ENCODE peak calls at places on chromosomes 7 and 10, in four cellular contexts. N is pancreas, U is NCI-H1092 treated with DMSO at 0.1 percent for 48 hours, K is fibroblast of mammary gland. S is an unnamed sample.

GRCh38 chr7:54615545-54615944 is 73.4 kb downstream of the VSTM2A start:
- DNase-seq in N (no peak), K (no peak), U (no peak), S (no peak)

GRCh38 chr7:31938650-31939049 is 131.6 kb downstream of the PDE1C start:
- DNase-seq in N (no peak), U (no peak), K (peak), S (no peak)

GRCh38 chr7:67588631-67589030 is 592.0 kb downstream of the TYW1 start:
- DNase-seq in N (no peak), K (no peak), U (no peak), S (no peak)

GRCh38 chr7:84022686-84023308 is 171.8 kb downstream of the SEMA3A start:
- DNase-seq in N (no peak), K (no peak), U (peak), S (no peak)

GRCh38 chr7:87000344-87000743 is 59.1 kb downstream of the ELAPOR2 start:
- DNase-seq in N (no peak), U (no peak), K (peak), S (no peak)

GRCh38 chr10:97321032-97321806 is 2.1 kb downstream of the FRAT1 start:
- DNase-seq in U (peak), K (no peak), N (peak), S (peak)

GRCh38 chr7:73809454-73810090 is 21.2 kb upstream of the CLDN4 start:
- DNase-seq in N (no peak), K (peak), U (no peak), S (no peak)

GRCh38 chr10:3781458-3782098 is 3.4 kb downstream of the KLF6 start:
- DNase-seq in U (no peak), N (no peak), K (peak), S (peak)

GRCh38 chr7:100407285-100408180 is 21.0 kb downstream of the ZCWPW1 start:
- DNase-seq in K (peak), U (peak), N (no peak), S (no peak)

GRCh38 chr7:82429408-82429807 is 14.2 kb downstream of the CACNA2D1 start:
- DNase-seq in N (no peak), K (no peak), U (no peak), S (no peak)

GRCh38 chr10:113754125-113754524 is 2.6 kb downstream of the PLEKHS1 start:
- DNase-seq in U (no peak), K (no peak), N (no peak), S (no peak)

GRCh38 chr7:139914306-139914747 is 85.3 kb downstream of the TBXAS1 start:
- DNase-seq in N (no peak), U (no peak), K (peak), S (no peak)

GRCh38 chr7:117834983-117835664 is 38.1 kb downstream of the CTTNBP2 start:
- DNase-seq in U (peak), N (no peak), K (no peak), S (no peak)

GRCh38 chr7:128713794-128714193 is 25.4 kb upstream of the CALU start:
- DNase-seq in U (no peak), K (no peak), N (no peak), S (no peak)

GRCh38 chr10:27513451-27514191 is 9.5 kb downstream of the RAB18 start:
- DNase-seq in U (no peak), N (no peak), K (peak), S (no peak)

GRCh38 chr10:117860823-117861222 is 185.9 kb downstream of the RAB11FIP2 start:
- DNase-seq in U (no peak), K (peak), N (no peak), S (no peak)

GRCh38 chr7:24406053-24406561 is 122.1 kb downstream of the NPY start:
- DNase-seq in K (peak), U (no peak), N (no peak), S (no peak)

GRCh38 chr7:44891372-44891771 is 6.0 kb upstream of the PURB start:
- DNase-seq in K (no peak), U (no peak), N (no peak), S (no peak)

GRCh38 chr10:28280652-28281051 is 22.2 kb downstream of the MPP7 start:
- DNase-seq in U (no peak), K (no peak), N (no peak), S (no peak)

GRCh38 chr10:96843823-96844222 is 11.7 kb downstream of the LCOR start:
- DNase-seq in K (no peak), U (no peak), N (no peak), S (no peak)

GRCh38 chr10:35493196-35494118 is 111.7 kb upstream of the GJD4 start:
- DNase-seq in U (no peak), K (no peak), N (no peak), S (no peak)

S was measured in right lobe of liver.